ENCODE peak calls at places on chromosomes 5 and 9, in six cellular contexts. X, S, K, F, P and N are unnamed samples.

GRCh38 chr9:76218151-76218867 is 175.9 kb downstream of the RFK start:
- DNase-seq in S (no peak), F (no peak), P (no peak), K (no peak), X (no peak), N (no peak)

GRCh38 chr5:3161672-3162071 is 410.2 kb upstream of the IRX2 start:
- DNase-seq in F (no peak), P (no peak), X (no peak), K (no peak), S (no peak), N (no peak)

GRCh38 chr5:71887680-71888079 is 168.6 kb downstream of the CARTPT start:
- DNase-seq in F (peak), K (peak), S (no peak), P (peak), X (no peak), N (peak)

GRCh38 chr9:19496321-19496720 is 87.5 kb downstream of the ACER2 start:
- DNase-seq in P (no peak), X (no peak), F (no peak), S (no peak), K (no peak), N (no peak)

GRCh38 chr5:448766-449090 is 5.8 kb downstream of the EXOC3 start:
- DNase-seq in F (no peak), S (no peak), P (no peak), K (no peak), X (no peak), N (no peak)

GRCh38 chr9:33229359-33230120 is 10.4 kb upstream of the SPINK4 start:
- DNase-seq in F (no peak), P (no peak), K (no peak), X (no peak), S (no peak), N (peak)

GRCh38 chr5:86546582-86546981 is 71.2 kb upstream of the COX7C start:
- DNase-seq in K (no peak), X (no peak), S (no peak), F (no peak), P (no peak), N (peak)

GRCh38 chr9:98538203-98538602 is 170.5 kb downstream of the GABBR2 start:
- DNase-seq in F (no peak), P (no peak), S (no peak), X (no peak), K (no peak), N (no peak)

GRCh38 chr5:87732875-87733768 is 320.4 kb upstream of the CCNH start:
- DNase-seq in F (no peak), K (no peak), P (no peak), X (no peak), S (no peak), N (no peak)

GRCh38 chr9:36144322-36145206 is 8.0 kb downstream of the GLIPR2 start:
- DNase-seq in S (no peak), X (no peak), F (no peak), P (no peak), K (no peak), N (no peak)

GRCh38 chr5:38466444-38467189 is 89.8 kb downstream of the LIFR start:
- DNase-seq in X (peak), K (no peak), S (peak), F (no peak), P (no peak), N (no peak)

GRCh38 chr5:110179291-110179690 is 489.6 kb downstream of the MAN2A1 start:
- DNase-seq in K (no peak), F (no peak), X (no peak), S (no peak), P (no peak), N (no peak)

GRCh38 chr9:137318976-137319375 is 16.9 kb upstream of the NRARP start:
- DNase-seq in S (peak), K (peak), F (no peak), X (peak), P (no peak), N (no peak)

GRCh38 chr5:111756701-111757581 is at the start of gene NREP:
- DNase-seq in P (peak), S (peak), K (peak), X (peak), F (peak), N (peak)

GRCh38 chr9:84620338-84620737 is 49.2 kb upstream of the NTRK2 start:
- DNase-seq in K (no peak), S (no peak), P (no peak), F (no peak), X (no peak), N (no peak)

GRCh38 chr9:111287127-111287526 is 42.9 kb downstream of the OR2K2 start:
- DNase-seq in F (peak), S (no peak), X (no peak), K (no peak), P (no peak), N (peak)

GRCh38 chr5:78777901-78778300 is 129.3 kb upstream of the LHFPL2 start:
- DNase-seq in X (no peak), K (no peak), S (no peak), P (no peak), F (no peak), N (no peak)

GRCh38 chr9:129677456-129677855 is 12.0 kb downstream of the PRRX2 start:
- DNase-seq in S (no peak), P (no peak), F (no peak), K (no peak), X (no peak), N (no peak)

GRCh38 chr5:157248771-157249475 is 17.0 kb upstream of the CYFIP2 start:
- DNase-seq in F (no peak), K (no peak), P (no peak), S (no peak), X (no peak), N (no peak)

DNA sequence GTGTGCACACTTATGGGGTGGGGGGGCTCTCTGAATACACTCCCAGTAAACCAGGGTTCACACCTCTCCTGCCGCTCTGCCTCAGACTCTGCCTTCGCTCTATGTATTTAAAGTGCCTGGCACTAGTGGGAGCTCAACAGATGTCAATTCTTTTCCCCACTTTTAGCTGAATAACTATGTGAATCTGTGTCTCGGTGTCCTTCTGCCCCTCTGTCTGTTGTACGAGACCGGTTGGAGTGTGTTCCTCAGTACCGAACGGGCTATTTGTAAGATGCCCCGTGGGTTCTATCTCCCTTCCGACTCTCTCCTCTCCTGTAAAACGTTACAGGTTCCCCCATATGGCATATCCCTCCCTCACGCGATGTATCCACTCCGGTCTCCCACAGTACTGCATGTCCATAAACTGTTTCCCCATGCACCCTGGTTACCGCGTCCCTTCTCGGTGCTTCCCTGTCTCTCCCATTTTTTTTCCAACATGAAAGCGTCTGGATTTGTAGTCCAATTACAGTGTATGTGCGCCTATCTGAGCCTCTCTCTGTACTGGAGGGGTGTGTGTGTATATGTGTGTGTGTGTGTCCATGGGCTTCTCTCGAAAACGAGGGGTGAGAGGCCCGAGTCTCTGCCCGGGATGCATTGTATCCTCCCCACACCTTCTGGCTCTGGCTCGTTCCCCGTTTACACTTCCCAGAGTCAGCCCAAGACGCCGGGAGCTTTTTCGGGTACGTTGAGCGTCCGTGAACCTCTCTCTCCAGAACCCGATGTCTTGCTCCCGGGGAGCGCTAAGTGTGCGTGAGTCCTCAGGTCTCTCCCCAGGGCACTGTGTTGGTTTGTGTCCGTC is 1.5 kb downstream of the ELL2 start:
- DNase-seq in F (no peak), P (no peak), K (no peak), S (no peak), X (no peak), N (no peak)
- TF ChIP-seq CTCF in F (peak), P (no peak), K (peak), S (no peak), X (no peak), N (no peak)

GRCh38 chr9:73137286-73137899 is 14.3 kb upstream of the ANXA1 start:
- DNase-seq in P (no peak), F (no peak), X (no peak), K (no peak), S (no peak), N (peak)
- TF ChIP-seq CTCF in P (no peak), F (no peak), X (no peak), K (no peak), S (no peak), N (peak)

DNA sequence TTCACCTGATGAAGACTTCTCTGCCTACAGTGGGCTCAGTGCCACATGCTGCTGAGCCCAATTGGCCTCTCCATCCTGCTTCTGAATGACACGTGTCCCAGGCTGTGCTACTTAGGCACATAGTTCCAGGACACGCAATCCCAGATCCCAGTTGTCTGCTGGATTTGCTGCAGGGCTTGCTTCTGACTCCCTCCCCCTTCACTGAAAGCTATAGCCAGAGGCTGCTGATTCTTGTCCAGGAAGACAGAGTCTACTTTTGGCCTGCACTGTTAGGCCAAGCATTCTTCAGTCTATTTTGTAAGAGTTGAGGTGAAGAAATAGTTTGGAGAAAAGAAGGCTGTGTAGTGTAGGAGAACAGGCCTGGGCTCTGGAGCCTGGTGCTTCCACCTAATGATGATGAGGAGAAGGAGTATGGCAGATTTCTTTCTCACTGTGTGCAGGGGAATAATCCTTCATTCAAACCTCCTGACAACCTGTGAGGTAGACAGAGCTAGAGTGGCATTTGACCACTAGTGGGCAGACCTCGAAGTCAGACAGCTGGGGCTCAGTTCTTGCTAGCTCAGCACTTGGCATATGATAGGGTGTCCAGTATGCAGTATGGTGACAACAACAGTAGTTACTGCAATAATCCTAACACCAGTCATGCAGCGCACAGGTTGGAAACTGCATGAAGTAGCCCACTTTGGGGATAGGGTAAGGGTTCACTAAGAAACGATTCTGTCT is 19.5 kb upstream of the ASPN start:
- DNase-seq in K (peak), S (peak), F (peak), X (no peak), P (no peak), N (peak)
- TF ChIP-seq CTCF in K (peak), S (peak), F (peak), X (peak), P (peak), N (peak)

GRCh38 chr9:37407468-37407867 is 15.0 kb upstream of the GRHPR start:
- DNase-seq in X (no peak), K (no peak), P (no peak), F (no peak), S (no peak), N (no peak)
- TF ChIP-seq CTCF in X (no peak), K (no peak), P (no peak), F (peak), S (no peak), N (peak)